ENCODE peak calls at places on chromosomes 13 and 19, in nine cellular contexts. One of them, this sample, is unnamed.

GRCh38 chr19:12834418-12834943 is at the start of gene RTBDN:
- DNase-seq in heart left ventricle: no peak
- DNase-seq in brain microvascular endothelial cell: no peak
- DNase-seq in HFFc6: no peak
- DNase-seq in A673: peak; percentile 62
- DNase-seq in mesothelial cell of epicardium: no peak
- DNase-seq in Calu3: no peak
- DNase-seq in PC-3: peak; percentile 35
- DNase-seq in CD4-positive, alpha-beta T cell: no peak
- DNase-seq in this sample: no peak

GRCh38 chr13:47455581-47455980 is 545.5 kb downstream of the SUCLA2 start:
- DNase-seq in HFFc6: peak; percentile 21
- DNase-seq in CD4-positive, alpha-beta T cell: no peak
- DNase-seq in heart left ventricle: no peak
- DNase-seq in mesothelial cell of epicardium: no peak
- DNase-seq in A673: no peak
- DNase-seq in Calu3: peak; percentile 9
- DNase-seq in PC-3: peak; percentile 51
- DNase-seq in brain microvascular endothelial cell: no peak
- DNase-seq in this sample: no peak

GRCh38 chr19:38263696-38264485 is 482 bp upstream of the SPINT2 start:
- DNase-seq in PC-3: peak; percentile 90
- DNase-seq in brain microvascular endothelial cell: peak; percentile 63
- DNase-seq in mesothelial cell of epicardium: peak; percentile 94
- DNase-seq in CD4-positive, alpha-beta T cell: peak; percentile 78
- DNase-seq in HFFc6: peak; percentile 69
- DNase-seq in heart left ventricle: no peak
- DNase-seq in A673: no peak
- DNase-seq in Calu3: peak; percentile 100
- DNase-seq in this sample: no peak

GRCh38 chr13:91510058-91510457 is 111.6 kb downstream of the GPC5 start:
- DNase-seq in PC-3: no peak
- DNase-seq in A673: no peak
- DNase-seq in heart left ventricle: no peak
- DNase-seq in Calu3: no peak
- DNase-seq in mesothelial cell of epicardium: no peak
- DNase-seq in CD4-positive, alpha-beta T cell: no peak
- DNase-seq in brain microvascular endothelial cell: no peak
- DNase-seq in HFFc6: no peak
- DNase-seq in this sample: no peak

GRCh38 chr13:46896346-46897138 is at the start of gene HTR2A:
- DNase-seq in mesothelial cell of epicardium: no peak
- DNase-seq in heart left ventricle: no peak
- DNase-seq in A673: peak; percentile 69
- DNase-seq in CD4-positive, alpha-beta T cell: no peak
- DNase-seq in PC-3: peak; percentile 18
- DNase-seq in brain microvascular endothelial cell: peak; percentile 19
- DNase-seq in HFFc6: no peak
- DNase-seq in Calu3: no peak
- DNase-seq in this sample: peak; percentile 61

GRCh38 chr19:39098365-39099269 is 14.4 kb downstream of the ACP7 start:
- DNase-seq in CD4-positive, alpha-beta T cell: no peak
- DNase-seq in PC-3: no peak
- DNase-seq in HFFc6: no peak
- DNase-seq in mesothelial cell of epicardium: no peak
- DNase-seq in A673: no peak
- DNase-seq in heart left ventricle: no peak
- DNase-seq in brain microvascular endothelial cell: no peak
- DNase-seq in Calu3: no peak
- DNase-seq in this sample: no peak

GRCh38 chr19:4089400-4089908 is 22.8 kb upstream of the ZBTB7A start:
- DNase-seq in Calu3: no peak
- DNase-seq in CD4-positive, alpha-beta T cell: peak; percentile 48
- DNase-seq in brain microvascular endothelial cell: no peak
- DNase-seq in mesothelial cell of epicardium: no peak
- DNase-seq in A673: no peak
- DNase-seq in HFFc6: no peak
- DNase-seq in heart left ventricle: no peak
- DNase-seq in PC-3: no peak
- DNase-seq in this sample: peak; percentile 70

GRCh38 chr19:17902701-17903100 is 30.1 kb upstream of the CCDC124 start:
- DNase-seq in PC-3: no peak
- DNase-seq in Calu3: no peak
- DNase-seq in CD4-positive, alpha-beta T cell: no peak
- DNase-seq in mesothelial cell of epicardium: no peak
- DNase-seq in brain microvascular endothelial cell: peak; percentile 18
- DNase-seq in HFFc6: peak; percentile 29
- DNase-seq in A673: peak; percentile 19
- DNase-seq in heart left ventricle: no peak
- DNase-seq in this sample: no peak

GRCh38 chr19:33063356-33064116 is 1.2 kb downstream of the RHPN2 start:
- DNase-seq in A673: peak; percentile 60
- DNase-seq in mesothelial cell of epicardium: no peak
- DNase-seq in PC-3: peak; percentile 43
- DNase-seq in Calu3: peak; percentile 67
- DNase-seq in CD4-positive, alpha-beta T cell: no peak
- DNase-seq in brain microvascular endothelial cell: no peak
- DNase-seq in HFFc6: peak; percentile 11
- DNase-seq in heart left ventricle: peak; percentile 24
- DNase-seq in this sample: no peak

GRCh38 chr13:28128926-28129325 is 9.4 kb upstream of the PAN3 start:
- DNase-seq in HFFc6: no peak
- DNase-seq in CD4-positive, alpha-beta T cell: no peak
- DNase-seq in brain microvascular endothelial cell: no peak
- DNase-seq in A673: no peak
- DNase-seq in Calu3: no peak
- DNase-seq in heart left ventricle: no peak
- DNase-seq in PC-3: no peak
- DNase-seq in mesothelial cell of epicardium: no peak
- DNase-seq in this sample: no peak

GRCh38 chr19:6772028-6772865 is at the start of gene VAV1:
- DNase-seq in PC-3: no peak
- DNase-seq in A673: peak; percentile 78
- DNase-seq in CD4-positive, alpha-beta T cell: peak; percentile 82
- DNase-seq in HFFc6: no peak
- DNase-seq in mesothelial cell of epicardium: no peak
- DNase-seq in Calu3: no peak
- DNase-seq in heart left ventricle: peak; percentile 39
- DNase-seq in brain microvascular endothelial cell: no peak
- DNase-seq in this sample: peak; percentile 72

GRCh38 chr13:33123066-33123940 is 107.1 kb downstream of the KL start:
- DNase-seq in brain microvascular endothelial cell: no peak
- DNase-seq in HFFc6: peak; percentile 90
- DNase-seq in heart left ventricle: peak; percentile 57
- DNase-seq in CD4-positive, alpha-beta T cell: no peak
- DNase-seq in A673: peak; percentile 98
- DNase-seq in PC-3: no peak
- DNase-seq in mesothelial cell of epicardium: no peak
- DNase-seq in Calu3: no peak
- DNase-seq in this sample: no peak

GRCh38 chr13:53683146-53683545 is 654.5 kb downstream of the OLFM4 start:
- DNase-seq in brain microvascular endothelial cell: no peak
- DNase-seq in A673: no peak
- DNase-seq in CD4-positive, alpha-beta T cell: no peak
- DNase-seq in mesothelial cell of epicardium: no peak
- DNase-seq in HFFc6: no peak
- DNase-seq in Calu3: no peak
- DNase-seq in heart left ventricle: no peak
- DNase-seq in PC-3: no peak
- DNase-seq in this sample: no peak

GRCh38 chr13:57311009-57311586 is 144.1 kb downstream of the PRR20E start:
- DNase-seq in PC-3: no peak
- DNase-seq in HFFc6: no peak
- DNase-seq in heart left ventricle: no peak
- DNase-seq in Calu3: no peak
- DNase-seq in A673: no peak
- DNase-seq in mesothelial cell of epicardium: no peak
- DNase-seq in brain microvascular endothelial cell: no peak
- DNase-seq in CD4-positive, alpha-beta T cell: no peak
- DNase-seq in this sample: no peak

DNA sequence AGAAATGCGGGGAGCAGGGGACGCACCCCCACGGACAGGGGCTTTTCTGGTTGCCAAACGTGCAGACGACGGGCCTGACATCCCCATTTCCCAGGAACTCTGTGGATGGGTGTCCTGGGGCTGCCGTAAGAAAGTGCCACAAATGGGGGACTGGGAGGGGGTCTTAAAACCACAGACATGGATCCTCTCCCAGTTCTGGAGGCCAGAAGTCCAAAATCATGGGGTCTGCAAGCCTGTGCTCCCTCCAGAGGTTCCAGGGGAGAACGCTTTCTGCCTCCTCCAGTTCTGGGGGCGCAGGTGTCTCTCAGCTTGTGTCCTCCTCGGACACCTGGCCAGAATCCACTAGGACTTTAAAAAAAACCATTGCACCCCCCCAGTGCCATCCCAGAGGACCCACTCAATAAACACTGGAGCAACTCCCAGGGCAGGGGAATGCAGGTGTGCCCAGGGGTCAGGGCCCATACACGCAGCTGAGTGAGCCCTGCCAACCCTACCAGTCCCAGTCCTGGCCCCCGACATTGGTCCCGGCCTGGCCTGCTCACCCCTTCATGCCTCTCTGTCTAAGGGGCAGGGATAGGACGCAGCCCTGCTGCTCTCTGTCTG is 103.9 kb downstream of the GADD45B start:
- DNase-seq in PC-3: no peak
- DNase-seq in Calu3: no peak
- DNase-seq in CD4-positive, alpha-beta T cell: no peak
- DNase-seq in mesothelial cell of epicardium: no peak
- DNase-seq in brain microvascular endothelial cell: no peak
- DNase-seq in heart left ventricle: no peak
- DNase-seq in A673: no peak
- DNase-seq in HFFc6: no peak
- DNase-seq in this sample: peak; percentile 51
- TF ChIP-seq CTCF in PC-3: no peak
- TF ChIP-seq CTCF in Calu3: peak; percentile 7
- TF ChIP-seq CTCF in CD4-positive, alpha-beta T cell: peak; percentile 15
- TF ChIP-seq CTCF in mesothelial cell of epicardium: peak; percentile 56
- TF ChIP-seq CTCF in brain microvascular endothelial cell: no peak
- TF ChIP-seq CTCF in heart left ventricle: peak; percentile 37
- TF ChIP-seq CTCF in A673: peak; percentile 3
- TF ChIP-seq CTCF in HFFc6: peak; percentile 60
- TF ChIP-seq CTCF in this sample: no peak

DNA sequence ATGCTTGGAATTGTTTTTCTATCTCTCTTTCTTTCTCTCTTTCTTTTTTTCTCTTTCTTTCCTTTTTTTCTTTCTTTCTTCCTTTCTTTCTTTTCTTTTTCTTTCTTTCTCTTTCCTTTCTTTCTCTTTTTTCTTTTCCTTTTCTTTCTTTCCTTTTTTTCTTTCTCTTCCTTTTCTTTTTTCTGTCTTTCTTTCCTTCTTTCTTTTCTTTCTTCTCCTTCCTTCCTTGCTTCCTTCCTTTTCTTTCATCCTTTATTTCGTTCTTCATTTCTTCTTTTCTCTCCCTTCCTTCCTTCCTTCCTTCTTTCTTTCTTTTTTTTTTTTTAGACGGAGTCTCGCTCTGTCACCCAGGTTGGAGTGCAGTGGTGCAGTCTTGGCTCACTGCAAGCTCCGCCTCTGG is 1.9 kb upstream of the MEX3D start:
- DNase-seq in Calu3: no peak
- DNase-seq in PC-3: no peak
- DNase-seq in heart left ventricle: no peak
- DNase-seq in A673: no peak
- DNase-seq in brain microvascular endothelial cell: no peak
- DNase-seq in mesothelial cell of epicardium: no peak
- DNase-seq in HFFc6: no peak
- DNase-seq in CD4-positive, alpha-beta T cell: no peak
- DNase-seq in this sample: no peak
- TF ChIP-seq CTCF in Calu3: no peak
- TF ChIP-seq CTCF in PC-3: no peak
- TF ChIP-seq CTCF in heart left ventricle: no peak
- TF ChIP-seq CTCF in A673: no peak
- TF ChIP-seq CTCF in brain microvascular endothelial cell: no peak
- TF ChIP-seq CTCF in mesothelial cell of epicardium: no peak
- TF ChIP-seq CTCF in HFFc6: no peak
- TF ChIP-seq CTCF in CD4-positive, alpha-beta T cell: peak; percentile 24
- TF ChIP-seq CTCF in this sample: no peak

GRCh38 chr13:113121183-113121927 is 1.2 kb upstream of the F10 start:
- DNase-seq in CD4-positive, alpha-beta T cell: no peak
- DNase-seq in PC-3: no peak
- DNase-seq in mesothelial cell of epicardium: no peak
- DNase-seq in A673: no peak
- DNase-seq in heart left ventricle: no peak
- DNase-seq in HFFc6: no peak
- DNase-seq in Calu3: no peak
- DNase-seq in brain microvascular endothelial cell: no peak
- DNase-seq in this sample: no peak

GRCh38 chr13:113124211-113125025 is 1.8 kb downstream of the F10 start:
- DNase-seq in mesothelial cell of epicardium: no peak
- DNase-seq in Calu3: no peak
- DNase-seq in brain microvascular endothelial cell: no peak
- DNase-seq in HFFc6: no peak
- DNase-seq in CD4-positive, alpha-beta T cell: no peak
- DNase-seq in PC-3: no peak
- DNase-seq in A673: no peak
- DNase-seq in heart left ventricle: no peak
- DNase-seq in this sample: no peak

GRCh38 chr13:113122571-113123225 is at the start of gene F10:
- DNase-seq in heart left ventricle: peak; percentile 59
- DNase-seq in CD4-positive, alpha-beta T cell: no peak
- DNase-seq in mesothelial cell of epicardium: no peak
- DNase-seq in HFFc6: peak; percentile 89
- DNase-seq in Calu3: peak; percentile 9
- DNase-seq in A673: no peak
- DNase-seq in PC-3: no peak
- DNase-seq in brain microvascular endothelial cell: peak; percentile 75
- DNase-seq in this sample: peak; percentile 46

GRCh38 chr13:113121928-113122420 is 625 bp upstream of the F10 start:
- DNase-seq in brain microvascular endothelial cell: no peak
- DNase-seq in A673: no peak
- DNase-seq in mesothelial cell of epicardium: no peak
- DNase-seq in PC-3: no peak
- DNase-seq in CD4-positive, alpha-beta T cell: no peak
- DNase-seq in HFFc6: no peak
- DNase-seq in Calu3: no peak
- DNase-seq in heart left ventricle: no peak
- DNase-seq in this sample: no peak

GRCh38 chr13:113123226-113124150 is 889 bp downstream of the F10 start:
- DNase-seq in brain microvascular endothelial cell: no peak
- DNase-seq in Calu3: no peak
- DNase-seq in CD4-positive, alpha-beta T cell: no peak
- DNase-seq in HFFc6: no peak
- DNase-seq in mesothelial cell of epicardium: no peak
- DNase-seq in A673: no peak
- DNase-seq in PC-3: no peak
- DNase-seq in heart left ventricle: no peak
- DNase-seq in this sample: no peak
- TF ChIP-seq CTCF in brain microvascular endothelial cell: peak; percentile 46
- TF ChIP-seq CTCF in Calu3: no peak
- TF ChIP-seq CTCF in CD4-positive, alpha-beta T cell: no peak
- TF ChIP-seq CTCF in HFFc6: peak; percentile 56
- TF ChIP-seq CTCF in mesothelial cell of epicardium: no peak
- TF ChIP-seq CTCF in A673: peak; percentile 46
- TF ChIP-seq CTCF in PC-3: peak; percentile 35
- TF ChIP-seq CTCF in heart left ventricle: no peak
- TF ChIP-seq CTCF in this sample: no peak

DNA sequence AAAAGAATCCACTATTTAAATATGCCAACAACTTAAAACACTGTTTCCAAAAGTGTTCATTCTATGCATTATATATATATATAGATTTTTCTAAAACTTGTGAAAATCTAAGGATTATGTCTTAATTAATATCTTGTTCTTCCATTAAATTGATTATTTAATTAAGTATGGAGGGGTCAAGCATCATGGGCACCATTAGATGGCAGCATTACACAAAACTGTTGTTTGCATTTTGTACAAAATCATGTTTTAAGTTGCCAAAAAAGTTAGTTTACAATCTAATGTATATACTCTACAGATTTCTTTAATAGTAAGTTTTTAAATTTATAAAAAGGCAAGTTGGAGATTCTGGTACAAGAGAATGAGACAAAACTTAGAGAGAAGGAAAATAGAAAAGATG is 213.2 kb upstream of the EDNRB start:
- DNase-seq in A673: no peak
- DNase-seq in brain microvascular endothelial cell: no peak
- DNase-seq in heart left ventricle: no peak
- DNase-seq in HFFc6: no peak
- DNase-seq in mesothelial cell of epicardium: no peak
- DNase-seq in PC-3: peak; percentile 6
- DNase-seq in CD4-positive, alpha-beta T cell: no peak
- DNase-seq in Calu3: no peak
- DNase-seq in this sample: no peak
- TF ChIP-seq CTCF in A673: peak; percentile 56
- TF ChIP-seq CTCF in brain microvascular endothelial cell: peak; percentile 56
- TF ChIP-seq CTCF in heart left ventricle: no peak
- TF ChIP-seq CTCF in HFFc6: peak; percentile 76
- TF ChIP-seq CTCF in mesothelial cell of epicardium: no peak
- TF ChIP-seq CTCF in PC-3: no peak
- TF ChIP-seq CTCF in CD4-positive, alpha-beta T cell: peak; percentile 3
- TF ChIP-seq CTCF in Calu3: no peak
- TF ChIP-seq CTCF in this sample: no peak

This sample was measured in psoas muscle.